ENCODE peak calls at places on chromosomes 6 and 20, in five cellular contexts. One of them, this sample, is unnamed.

GRCh38 chr20:48879609-48880008 is 41.9 kb upstream of the ARFGEF2 start:
- DNase-seq in stomach: no peak
- DNase-seq in HCT116: no peak
- DNase-seq in body of pancreas: no peak
- DNase-seq in tibial nerve: no peak
- DNase-seq in this sample: no peak

GRCh38 chr6:44216677-44217331 is at the start of gene MYMX:
- DNase-seq in stomach: peak; percentile 59
- DNase-seq in HCT116: no peak
- DNase-seq in body of pancreas: peak; percentile 75
- DNase-seq in tibial nerve: no peak
- DNase-seq in this sample: no peak

GRCh38 chr20:46523696-46524328 is 10.5 kb upstream of the ZNF334 start:
- DNase-seq in stomach: no peak
- DNase-seq in HCT116: no peak
- DNase-seq in body of pancreas: no peak
- DNase-seq in tibial nerve: no peak
- DNase-seq in this sample: no peak

GRCh38 chr20:35320396-35321126 is 28.3 kb upstream of the FAM83C start:
- DNase-seq in stomach: no peak
- DNase-seq in HCT116: peak; percentile 65
- DNase-seq in body of pancreas: no peak
- DNase-seq in tibial nerve: no peak
- DNase-seq in this sample: no peak

GRCh38 chr20:62598761-62599194 is 43.5 kb upstream of the SLCO4A1 start:
- DNase-seq in stomach: peak; percentile 71
- DNase-seq in HCT116: peak; percentile 84
- DNase-seq in body of pancreas: no peak
- DNase-seq in tibial nerve: no peak
- DNase-seq in this sample: no peak

GRCh38 chr6:50539441-50539840 is 173.9 kb upstream of the TFAP2D start:
- DNase-seq in stomach: no peak
- DNase-seq in HCT116: no peak
- DNase-seq in body of pancreas: no peak
- DNase-seq in tibial nerve: no peak
- DNase-seq in this sample: no peak

GRCh38 chr6:118844915-118845314 is 49.0 kb upstream of the ASF1A start:
- DNase-seq in stomach: no peak
- DNase-seq in HCT116: no peak
- DNase-seq in body of pancreas: no peak
- DNase-seq in tibial nerve: no peak
- DNase-seq in this sample: no peak

GRCh38 chr6:37868447-37868825 is 48.9 kb downstream of the ZFAND3 start:
- DNase-seq in stomach: no peak
- DNase-seq in HCT116: no peak
- DNase-seq in body of pancreas: no peak
- DNase-seq in tibial nerve: no peak
- DNase-seq in this sample: no peak

GRCh38 chr20:32155017-32155965 is 45.8 kb downstream of the TM9SF4 start:
- DNase-seq in stomach: peak; percentile 71
- DNase-seq in HCT116: no peak
- DNase-seq in body of pancreas: peak; percentile 74
- DNase-seq in tibial nerve: peak; percentile 66
- DNase-seq in this sample: peak; percentile 64

GRCh38 chr6:100184473-100184872 is 190.4 kb upstream of the MCHR2 start:
- DNase-seq in stomach: no peak
- DNase-seq in HCT116: no peak
- DNase-seq in body of pancreas: no peak
- DNase-seq in tibial nerve: no peak
- DNase-seq in this sample: no peak

GRCh38 chr6:90184334-90185298 is 112.0 kb downstream of the BACH2 start:
- DNase-seq in stomach: peak; percentile 63
- DNase-seq in HCT116: peak; percentile 15
- DNase-seq in body of pancreas: peak; percentile 55
- DNase-seq in tibial nerve: no peak
- DNase-seq in this sample: no peak

GRCh38 chr20:63461364-63461763 is 11.1 kb downstream of the KCNQ2 start:
- DNase-seq in stomach: no peak
- DNase-seq in HCT116: no peak
- DNase-seq in body of pancreas: no peak
- DNase-seq in tibial nerve: no peak
- DNase-seq in this sample: no peak

GRCh38 chr6:151635741-151636140 is 141.9 kb downstream of the CCDC170 start:
- DNase-seq in stomach: no peak
- DNase-seq in HCT116: no peak
- DNase-seq in body of pancreas: no peak
- DNase-seq in tibial nerve: no peak
- DNase-seq in this sample: no peak

GRCh38 chr6:37130704-37131103 is 39.2 kb upstream of the PIM1 start:
- DNase-seq in stomach: peak; percentile 47
- DNase-seq in HCT116: no peak
- DNase-seq in body of pancreas: no peak
- DNase-seq in tibial nerve: peak; percentile 32
- DNase-seq in this sample: peak; percentile 78

GRCh38 chr6:37651991-37652390 is 45.7 kb downstream of the MDGA1 start:
- DNase-seq in stomach: no peak
- DNase-seq in HCT116: no peak
- DNase-seq in body of pancreas: no peak
- DNase-seq in tibial nerve: no peak
- DNase-seq in this sample: no peak

DNA sequence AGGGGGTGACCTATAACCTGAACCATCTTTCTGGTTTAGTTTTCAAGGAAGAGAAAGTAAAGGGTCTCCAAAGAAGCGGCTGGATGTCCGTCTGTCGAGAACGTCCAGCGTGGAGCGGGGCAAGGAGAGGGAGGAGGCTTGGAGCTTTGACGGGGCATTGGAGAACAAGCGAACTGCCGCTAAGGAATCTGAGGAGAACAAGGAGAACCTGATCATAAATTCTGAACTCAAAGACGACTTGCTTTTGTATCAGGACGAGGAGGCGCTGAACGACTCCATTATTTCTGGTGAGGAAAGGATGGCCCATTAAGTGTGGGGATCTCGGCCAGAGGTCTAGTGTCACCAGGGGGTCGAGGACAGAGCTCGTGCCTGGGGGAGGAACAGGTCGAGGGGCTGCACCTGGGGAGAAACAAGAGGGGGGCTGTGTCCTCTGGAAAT is 159.2 kb downstream of the SYCP2 start:
- DNase-seq in stomach: peak; percentile 5
- DNase-seq in HCT116: no peak
- DNase-seq in body of pancreas: no peak
- DNase-seq in tibial nerve: no peak
- DNase-seq in this sample: no peak
- TF ChIP-seq POLR2A in stomach: no peak
- TF ChIP-seq POLR2A in HCT116: no peak
- TF ChIP-seq POLR2A in body of pancreas: no peak
- TF ChIP-seq POLR2A in tibial nerve: no peak
- TF ChIP-seq POLR2A in this sample: no peak

GRCh38 chr6:131134220-131134831 is 941 bp upstream of the AKAP7 start:
- DNase-seq in stomach: no peak
- DNase-seq in HCT116: no peak
- DNase-seq in body of pancreas: no peak
- DNase-seq in tibial nerve: no peak
- DNase-seq in this sample: no peak
- H3K4me3 ChIP-seq in stomach: peak overlapping the region; percentile 73
- H3K4me3 ChIP-seq in HCT116: peak overlapping the region; percentile 71
- H3K4me3 ChIP-seq in body of pancreas: no peak overlapping the region
- H3K4me3 ChIP-seq in tibial nerve: peak overlapping the region; percentile 50
- H3K4me3 ChIP-seq in this sample: peak overlapping the region; percentile 84

GRCh38 chr20:33788351-33789049 is 22.6 kb upstream of the CHMP4B start:
- DNase-seq in stomach: peak; percentile 79
- DNase-seq in HCT116: no peak
- DNase-seq in body of pancreas: peak; percentile 45
- DNase-seq in tibial nerve: no peak
- DNase-seq in this sample: no peak

GRCh38 chr20:33791021-33791420 is 20.1 kb upstream of the CHMP4B start:
- DNase-seq in stomach: no peak
- DNase-seq in HCT116: no peak
- DNase-seq in body of pancreas: no peak
- DNase-seq in tibial nerve: no peak
- DNase-seq in this sample: no peak

GRCh38 chr20:33790571-33790970 is 20.6 kb upstream of the CHMP4B start:
- DNase-seq in stomach: peak; percentile 42
- DNase-seq in HCT116: no peak
- DNase-seq in body of pancreas: peak; percentile 90
- DNase-seq in tibial nerve: no peak
- DNase-seq in this sample: peak; percentile 92

GRCh38 chr20:33789858-33790182 is 21.3 kb upstream of the CHMP4B start:
- DNase-seq in stomach: no peak
- DNase-seq in HCT116: no peak
- DNase-seq in body of pancreas: no peak
- DNase-seq in tibial nerve: no peak
- DNase-seq in this sample: no peak

GRCh38 chr20:33789109-33789857 is 21.9 kb upstream of the CHMP4B start:
- DNase-seq in stomach: peak; percentile 85
- DNase-seq in HCT116: peak; percentile 98
- DNase-seq in body of pancreas: peak; percentile 95
- DNase-seq in tibial nerve: peak; percentile 20
- DNase-seq in this sample: peak; percentile 84
- TF ChIP-seq POLR2A in stomach: no peak
- TF ChIP-seq POLR2A in HCT116: no peak
- TF ChIP-seq POLR2A in body of pancreas: no peak
- TF ChIP-seq POLR2A in tibial nerve: no peak
- TF ChIP-seq POLR2A in this sample: peak; percentile 65

GRCh38 chr6:84581494-84582259 is 182.7 kb downstream of the TBX18 start:
- DNase-seq in stomach: no peak
- DNase-seq in HCT116: no peak
- DNase-seq in body of pancreas: no peak
- DNase-seq in tibial nerve: no peak
- DNase-seq in this sample: no peak

GRCh38 chr6:84579404-84579803 is 185.0 kb downstream of the TBX18 start:
- DNase-seq in stomach: no peak
- DNase-seq in HCT116: no peak
- DNase-seq in body of pancreas: no peak
- DNase-seq in tibial nerve: no peak
- DNase-seq in this sample: no peak

GRCh38 chr6:84575264-84575663 is 189.1 kb downstream of the TBX18 start:
- DNase-seq in stomach: no peak
- DNase-seq in HCT116: no peak
- DNase-seq in body of pancreas: no peak
- DNase-seq in tibial nerve: no peak
- DNase-seq in this sample: no peak

GRCh38 chr6:84576029-84576428 is 188.4 kb downstream of the TBX18 start:
- DNase-seq in stomach: no peak
- DNase-seq in HCT116: no peak
- DNase-seq in body of pancreas: no peak
- DNase-seq in tibial nerve: no peak
- DNase-seq in this sample: no peak
- H3K4me3 ChIP-seq in stomach: no peak overlapping the region
- H3K4me3 ChIP-seq in HCT116: no peak overlapping the region
- H3K4me3 ChIP-seq in body of pancreas: no peak overlapping the region
- H3K4me3 ChIP-seq in tibial nerve: no peak overlapping the region
- H3K4me3 ChIP-seq in this sample: no peak overlapping the region

DNA sequence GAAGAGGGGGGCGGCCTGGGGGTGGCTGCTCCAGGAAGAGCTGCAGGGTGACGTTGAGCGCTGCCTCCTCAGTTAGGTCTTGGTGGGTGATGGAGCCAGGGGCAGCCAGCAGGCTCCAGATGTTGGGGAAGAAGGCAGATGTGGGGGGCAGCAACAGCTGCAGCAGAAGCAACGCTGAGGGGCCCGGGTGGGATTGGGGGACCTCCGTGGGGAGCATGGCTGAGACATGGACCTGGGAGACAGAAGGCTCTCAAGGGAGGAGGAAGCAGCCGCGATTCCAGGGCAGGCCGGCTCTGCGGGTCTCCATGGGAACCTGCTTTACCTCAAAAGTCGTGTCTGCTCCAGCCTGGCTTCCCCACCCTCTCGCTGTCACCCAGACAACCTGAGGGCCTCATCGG is 566 bp downstream of the VWA7 start:
- DNase-seq in stomach: no peak
- DNase-seq in HCT116: no peak
- DNase-seq in body of pancreas: no peak
- DNase-seq in tibial nerve: no peak
- DNase-seq in this sample: no peak
- TF ChIP-seq POLR2A in stomach: no peak
- TF ChIP-seq POLR2A in HCT116: no peak
- TF ChIP-seq POLR2A in body of pancreas: no peak
- TF ChIP-seq POLR2A in tibial nerve: no peak
- TF ChIP-seq POLR2A in this sample: no peak